ENCODE peak calls at places on chromosome 5, in eight cellular contexts. V, J, P, L, U, O, N and B are unnamed samples.

GRCh38 chr5:24623018-24623417 is 21.8 kb downstream of the CDH10 start:
- DNase-seq in V (peak), J (no peak), P (no peak), L (peak), U (no peak), O (no peak), N (no peak), B (no peak)

GRCh38 chr5:76427481-76428140 is 24.5 kb downstream of the IQGAP2 start:
- DNase-seq in V (no peak), J (no peak), P (no peak), L (peak), U (no peak), O (no peak), N (no peak), B (peak)

GRCh38 chr5:26568316-26568715 is 470.1 kb downstream of the CDH9 start:
- DNase-seq in V (no peak), J (no peak), P (no peak), L (no peak), U (no peak), O (no peak), N (no peak), B (no peak)

GRCh38 chr5:86837610-86838009 is 219.9 kb downstream of the COX7C start:
- DNase-seq in V (no peak), J (no peak), P (no peak), L (no peak), U (no peak), O (no peak), N (no peak), B (no peak)

GRCh38 chr5:93385665-93386064 is 195.4 kb downstream of the NR2F1-AS1 start:
- DNase-seq in V (peak), J (no peak), P (no peak), L (no peak), U (no peak), O (no peak), N (peak), B (no peak)

GRCh38 chr5:367358-368130 is 46.0 kb downstream of the AHRR start:
- DNase-seq in V (no peak), J (no peak), P (peak), L (no peak), U (no peak), O (no peak), N (no peak), B (peak)

GRCh38 chr5:53109041-53109435 is 519 bp downstream of the MOCS2 start:
- DNase-seq in V (peak), J (no peak), P (no peak), L (peak), U (no peak), O (no peak), N (peak), B (no peak)

GRCh38 chr5:14880688-14881087 is 9.1 kb upstream of the ANKH start:
- DNase-seq in V (no peak), J (no peak), P (no peak), L (no peak), U (no peak), O (no peak), N (no peak), B (no peak)

DNA sequence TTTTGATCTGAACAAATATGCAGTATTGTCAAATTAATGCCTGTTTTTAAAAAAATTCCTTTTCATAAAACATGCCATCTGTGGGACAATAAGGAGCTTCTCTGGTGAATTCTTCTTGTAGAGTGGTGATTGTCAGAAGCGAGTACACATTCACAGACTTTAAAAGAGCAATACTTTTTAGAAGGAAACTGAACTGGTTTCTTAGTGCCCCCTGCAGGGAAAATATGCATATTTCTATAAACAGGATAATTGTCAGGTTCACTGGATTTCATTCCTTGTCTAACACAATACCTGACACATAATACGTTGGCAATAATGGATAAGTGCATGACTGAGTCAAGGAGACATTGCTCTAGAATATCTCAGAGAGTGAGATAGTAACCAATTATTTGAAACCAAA is 133.7 kb downstream of the KIF4B start:
- DNase-seq in V (peak), J (no peak), P (no peak), L (no peak), U (no peak), O (no peak), N (peak), B (no peak)
- TF ChIP-seq CTCF in V (peak), J (peak), P (no peak), L (peak), U (no peak), O (peak), N (peak), B (no peak)

DNA sequence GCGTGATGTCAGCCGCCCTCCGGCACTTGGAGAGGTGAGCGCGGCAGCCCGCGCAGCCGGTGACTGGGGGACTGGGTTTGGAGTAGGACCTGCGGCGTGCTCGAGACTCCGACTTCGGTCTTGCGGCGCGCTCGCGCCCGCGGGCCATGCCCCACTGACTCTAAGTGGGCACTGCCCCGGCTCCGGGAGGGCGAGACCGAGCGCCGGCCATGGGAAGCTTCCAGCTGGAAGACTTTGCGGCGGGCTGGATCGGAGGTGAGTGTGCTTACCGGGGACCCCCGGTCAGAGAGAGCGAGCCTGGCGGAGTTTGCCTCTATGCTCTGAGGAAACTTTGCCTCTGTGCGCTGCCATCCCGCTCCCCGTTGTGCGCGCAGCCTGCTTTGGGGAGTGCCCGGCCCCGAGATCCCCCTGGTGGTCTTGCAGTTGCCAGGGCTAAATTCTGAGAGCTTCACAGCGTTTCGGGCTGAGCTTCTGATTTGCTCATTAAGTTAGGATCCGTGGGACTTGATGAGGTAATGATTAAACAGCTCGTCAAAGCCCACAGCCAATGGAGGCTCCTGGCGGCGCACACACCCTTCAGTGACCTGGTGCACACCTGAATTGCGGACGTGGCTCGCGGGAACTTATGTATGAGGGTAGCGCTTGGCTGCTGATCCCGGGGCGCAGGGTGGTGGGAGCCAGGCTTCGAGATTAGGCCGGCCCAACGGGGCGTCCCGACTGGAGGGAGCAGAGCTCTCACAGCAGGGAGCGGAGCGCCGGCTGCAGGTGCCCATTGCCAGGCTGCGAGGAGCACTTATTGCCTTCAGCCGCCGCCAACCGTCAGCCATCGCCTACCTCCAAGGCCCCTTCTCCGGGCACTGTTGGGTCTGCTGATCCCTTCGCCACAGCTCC is at the start of gene SLC25A48:
- DNase-seq in V (no peak), J (peak), P (no peak), L (peak), U (peak), O (no peak), N (peak), B (peak)
- TF ChIP-seq CTCF in V (no peak), J (peak), P (peak), L (peak), U (peak), O (no peak), N (no peak), B (no peak)

DNA sequence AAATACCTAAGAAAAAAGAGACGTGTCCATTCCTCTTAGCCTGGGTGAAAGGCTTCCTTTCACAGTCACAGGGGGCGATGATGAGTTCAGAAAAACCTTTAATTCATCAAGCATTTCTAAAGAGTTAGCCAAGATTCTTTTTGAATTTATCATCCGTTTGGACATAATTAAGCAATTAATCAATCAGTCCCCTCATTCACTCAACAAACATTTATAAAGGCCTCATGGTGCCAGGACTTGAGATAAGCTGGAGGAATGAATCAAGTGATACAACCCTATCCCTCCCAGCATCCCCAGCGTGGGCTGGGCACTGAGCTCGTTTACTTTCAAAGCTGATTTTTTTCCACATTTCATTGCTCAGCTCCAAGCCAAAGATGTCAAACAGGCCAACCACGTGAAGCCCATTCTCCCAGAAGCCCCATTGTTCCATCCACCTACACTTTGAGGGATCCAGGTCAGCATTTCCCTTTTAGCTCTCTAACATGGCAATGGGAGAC is 140.5 kb downstream of the SLIT3 start:
- DNase-seq in V (peak), J (no peak), P (no peak), L (peak), U (no peak), O (no peak), N (peak), B (no peak)
- TF ChIP-seq CTCF in V (peak), J (peak), P (no peak), L (peak), U (peak), O (no peak), N (no peak), B (no peak)

DNA sequence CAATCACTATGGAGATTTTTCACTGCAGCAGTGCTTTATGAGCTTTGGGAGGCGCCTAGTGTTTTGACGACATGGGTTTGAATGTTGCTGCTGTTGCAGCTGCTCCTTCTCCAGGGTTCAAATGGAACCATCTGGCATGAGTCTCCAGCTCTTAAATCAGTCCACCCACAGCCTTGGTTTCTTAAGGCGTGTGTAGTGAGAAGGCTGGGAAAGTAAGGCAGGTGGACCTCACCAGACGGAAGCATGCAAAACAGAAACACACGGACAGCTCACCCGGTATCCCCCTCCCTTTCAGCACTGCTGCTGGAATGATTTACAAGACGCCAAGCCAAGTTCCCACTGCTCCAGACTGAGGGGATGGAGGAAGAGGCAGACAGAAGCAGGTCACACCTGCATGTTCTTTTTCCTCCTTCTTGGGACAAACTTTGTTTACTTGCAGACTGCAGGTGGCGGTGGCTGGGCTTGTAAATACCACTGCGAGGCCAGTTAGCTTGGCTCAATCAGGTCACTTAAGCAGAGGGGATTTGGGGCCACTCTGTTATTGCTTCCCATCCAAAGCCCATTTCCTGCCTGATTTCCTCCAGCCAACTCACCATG is 47.4 kb downstream of the ADAM19 start:
- DNase-seq in V (peak), J (no peak), P (peak), L (peak), U (no peak), O (no peak), N (peak), B (no peak)
- TF ChIP-seq CTCF in V (no peak), J (no peak), P (no peak), L (no peak), U (no peak), O (no peak), N (no peak), B (no peak)

DNA sequence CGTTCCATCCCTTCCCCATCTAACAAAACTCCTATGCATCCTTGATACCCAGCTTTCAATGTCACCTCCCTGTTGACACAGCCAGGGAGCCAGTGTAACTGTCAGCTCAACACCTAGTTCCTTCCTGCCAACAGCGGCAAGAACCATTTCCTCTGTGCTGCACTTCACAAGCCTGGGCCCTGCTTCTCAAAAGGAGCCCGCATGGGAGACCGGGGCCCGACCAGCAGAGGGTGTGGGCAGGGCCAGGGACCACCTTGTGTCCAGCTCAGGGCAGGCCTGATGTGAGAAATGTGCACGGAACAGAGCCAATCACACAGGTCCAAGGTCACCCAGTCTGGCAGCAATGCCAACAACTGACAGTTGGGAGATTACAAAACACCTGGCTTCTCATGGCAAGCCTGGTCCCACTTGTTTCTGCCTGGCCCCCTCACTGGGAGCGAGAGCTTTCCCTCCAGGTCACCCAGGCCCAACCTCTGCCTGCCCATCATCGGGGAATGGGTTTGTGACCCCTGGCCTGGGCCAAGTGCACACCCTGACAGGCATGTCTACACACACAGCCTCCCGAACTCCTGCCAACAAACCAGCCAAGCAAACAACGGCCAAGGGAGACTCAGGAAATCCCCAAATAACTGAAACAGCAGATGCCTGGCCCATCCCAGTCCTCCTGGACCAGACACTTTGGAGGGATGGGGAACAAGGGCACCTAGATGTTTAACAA is 3.1 kb downstream of the RNF44 start:
- DNase-seq in V (no peak), J (peak), P (no peak), L (no peak), U (no peak), O (peak), N (no peak), B (no peak)
- TF ChIP-seq CTCF in V (no peak), J (no peak), P (no peak), L (no peak), U (no peak), O (no peak), N (peak), B (no peak)

DNA sequence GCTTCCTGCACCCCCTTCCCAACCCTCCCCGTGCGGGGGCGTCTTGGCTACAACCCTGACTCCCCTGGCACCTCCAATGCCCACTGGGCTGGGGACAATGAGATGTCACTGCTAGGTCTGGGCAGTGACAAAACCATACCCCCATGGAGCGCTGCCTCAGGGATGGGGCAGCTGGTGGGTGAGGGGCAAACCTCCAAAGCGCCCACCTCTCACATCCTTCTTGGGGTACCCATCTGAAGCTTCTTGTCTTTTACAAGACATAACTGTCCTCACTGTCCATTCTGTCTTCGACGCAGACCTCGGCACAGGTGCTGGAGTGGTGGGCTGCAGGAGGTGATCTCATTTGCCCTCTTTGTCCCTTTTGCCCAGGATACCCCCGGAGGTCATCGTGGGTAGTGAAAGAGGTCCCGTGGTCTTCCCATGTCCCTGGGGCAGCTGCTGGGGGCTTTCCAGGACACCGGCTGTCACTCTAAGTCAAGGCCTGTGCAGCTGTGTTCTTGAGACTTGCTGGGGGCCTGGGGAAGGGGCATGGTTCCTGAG is 27.8 kb upstream of the CSF1R start:
- DNase-seq in V (no peak), J (no peak), P (no peak), L (peak), U (no peak), O (no peak), N (no peak), B (peak)
- TF ChIP-seq CTCF in V (peak), J (no peak), P (no peak), L (peak), U (no peak), O (no peak), N (no peak), B (no peak)

DNA sequence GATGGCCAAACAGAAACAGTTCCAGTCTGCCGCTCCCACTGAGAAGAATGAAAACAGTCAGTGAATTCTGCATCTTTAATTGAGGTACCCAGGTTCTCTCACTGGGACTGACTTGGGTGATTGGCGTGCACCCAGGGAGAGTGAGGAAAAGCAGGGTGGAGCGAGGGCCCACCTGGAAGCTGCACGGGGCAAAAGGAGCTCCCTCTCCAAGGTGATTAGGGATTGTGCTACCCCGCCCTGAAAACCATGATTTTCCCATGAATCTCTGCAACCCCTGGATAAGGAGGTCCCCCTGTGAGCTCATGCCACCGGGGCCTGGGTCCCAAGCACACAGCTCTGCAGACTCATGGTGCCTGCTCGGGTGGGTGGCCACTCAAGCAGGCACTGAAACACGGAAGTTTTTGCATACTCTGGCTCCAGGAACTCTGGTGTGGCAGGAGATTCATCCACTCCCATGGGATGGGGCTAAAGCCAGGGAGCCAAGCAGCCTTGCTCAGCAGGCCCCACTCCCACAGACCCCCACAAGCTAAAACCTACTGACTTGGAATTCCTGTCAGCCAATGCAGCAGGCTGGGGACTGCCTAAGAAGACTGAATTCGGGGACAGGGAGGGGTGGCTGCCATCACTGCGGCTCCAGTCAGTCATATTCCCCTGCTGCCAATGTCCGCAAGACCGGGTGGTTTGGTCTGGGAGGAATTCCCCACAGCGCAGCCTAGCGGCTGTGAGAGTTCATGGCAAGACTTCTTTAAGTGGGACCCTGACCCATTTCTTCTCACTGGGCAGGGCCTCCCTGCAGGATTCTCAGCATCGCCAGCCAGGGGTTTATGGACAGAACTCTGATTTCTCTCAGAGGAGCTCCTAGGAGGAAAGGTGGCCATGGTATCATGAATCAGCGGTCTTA is 652.2 kb upstream of the RGMB start:
- DNase-seq in V (no peak), J (no peak), P (no peak), L (peak), U (no peak), O (no peak), N (no peak), B (no peak)
- TF ChIP-seq CTCF in V (no peak), J (no peak), P (no peak), L (peak), U (no peak), O (no peak), N (no peak), B (no peak)

GRCh38 chr5:73985145-73985544 is 359.1 kb downstream of the ARHGEF28 start:
- DNase-seq in V (peak), J (peak), P (no peak), L (peak), U (no peak), O (no peak), N (peak), B (no peak)
- TF ChIP-seq CTCF in V (peak), J (peak), P (no peak), L (peak), U (peak), O (no peak), N (peak), B (no peak)

GRCh38 chr5:162591724-162592123 is 524.2 kb downstream of the GABRG2 start:
- DNase-seq in V (no peak), J (no peak), P (no peak), L (no peak), U (no peak), O (no peak), N (no peak), B (no peak)

DNA sequence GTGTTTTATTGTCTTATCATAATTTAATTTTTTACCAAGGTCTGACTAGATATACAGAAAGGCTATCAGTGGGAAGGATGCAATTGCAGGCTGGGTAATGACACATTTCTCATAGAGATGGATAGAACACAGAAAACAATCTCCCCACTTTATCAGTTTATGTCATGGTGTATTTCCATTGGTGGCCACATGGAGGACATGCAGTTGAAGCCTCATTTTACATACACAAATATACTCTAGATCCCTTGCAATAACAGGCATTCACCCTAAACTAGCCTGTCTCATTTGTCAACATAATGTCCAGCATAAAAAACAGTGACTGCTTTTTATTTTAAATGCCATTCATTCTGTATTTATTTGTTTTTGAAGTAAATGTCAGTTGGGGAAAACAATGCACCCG is 526.3 kb downstream of the GABRG2 start:
- DNase-seq in V (no peak), J (no peak), P (no peak), L (peak), U (no peak), O (no peak), N (no peak), B (no peak)
- TF ChIP-seq CTCF in V (no peak), J (no peak), P (peak), L (peak), U (peak), O (no peak), N (peak), B (no peak)

DNA sequence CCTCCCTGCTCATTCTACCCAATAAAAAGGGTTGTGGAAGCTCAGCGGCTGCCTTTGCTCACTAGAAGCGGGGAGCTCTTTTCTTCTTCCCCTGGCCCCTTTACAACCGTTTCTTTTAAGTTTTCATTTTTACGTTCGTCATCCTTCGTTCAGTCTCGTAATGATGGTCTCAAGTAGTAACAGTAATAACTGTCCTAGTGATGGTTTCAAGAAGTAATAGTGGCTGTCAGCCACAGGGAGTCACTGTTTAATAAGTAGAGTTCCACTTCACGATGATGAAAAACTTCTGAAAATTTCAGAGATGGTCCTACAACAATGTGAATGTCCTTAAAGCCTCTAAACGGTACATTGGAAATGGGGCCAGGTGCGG is 6.2 kb downstream of the UGT3A2 start:
- DNase-seq in V (peak), J (peak), P (no peak), L (peak), U (no peak), O (no peak), N (no peak), B (no peak)
- TF ChIP-seq CTCF in V (peak), J (peak), P (no peak), L (peak), U (peak), O (no peak), N (no peak), B (no peak)